ENCODE peak calls at places on chromosomes 3 and 15, in six cellular contexts. G, C, A, O, V and E are unnamed samples.
A peak's percentile ranks its signal among the peaks of the same experiment; 100 is the strongest.

GRCh38 chr15:79874242-79874641 is 22.6 kb downstream of the MTHFS start:
- DNase-seq in G (no peak), C (no peak), A (no peak), V (no peak), O (no peak), E (no peak)

GRCh38 chr15:100115711-100116090 is 226.1 kb downstream of the ADAMTS17 start:
- DNase-seq in O (no peak), A (no peak), G (no peak), V (peak; percentile 55), C (no peak), E (no peak)

GRCh38 chr3:46154300-46154699 is 53.8 kb downstream of the CCR1 start:
- DNase-seq in C (no peak), V (no peak), A (no peak), O (no peak), G (no peak), E (no peak)

GRCh38 chr3:189593581-189593980 is 37.6 kb upstream of the TP63 start:
- DNase-seq in V (no peak), A (no peak), O (no peak), G (no peak), C (no peak), E (peak; percentile 25)

GRCh38 chr3:111210003-111210699 is 138.5 kb downstream of the NECTIN3 start:
- DNase-seq in V (peak; percentile 38), O (no peak), G (no peak), C (no peak), A (no peak), E (peak; percentile 36)

GRCh38 chr3:24020036-24020691 is 75.1 kb downstream of the NR1D2 start:
- DNase-seq in O (no peak), G (no peak), C (peak; percentile 34), V (no peak), A (no peak), E (no peak)

GRCh38 chr3:100621251-100621650 is 11.8 kb downstream of the ADGRG7 start:
- DNase-seq in A (no peak), V (no peak), G (no peak), O (no peak), C (no peak), E (no peak)

GRCh38 chr15:43440721-43441281 is 52.2 kb downstream of the TP53BP1 start:
- DNase-seq in A (no peak), C (no peak), V (peak; percentile 97), G (peak; percentile 61), O (peak; percentile 4), E (peak; percentile 90)

GRCh38 chr3:20043398-20043797 is 3.2 kb downstream of the KAT2B start:
- DNase-seq in O (no peak), V (peak; percentile 64), G (peak; percentile 72), A (no peak), C (peak; percentile 92), E (no peak)